ENCODE peak calls at places on chromosomes 13 and 19, in eight cellular contexts. C is CD8-positive, alpha-beta T cell; W is endodermal cell; M is cardiac fibroblast; R is tibial nerve; I is AG10803; D is thoracic aorta; Z is BJ. Q is an unnamed sample.

GRCh38 chr19:38839816-38840582 is 8.4 kb upstream of the ECH1 start:
- DNase-seq in M (no peak), D (no peak), I (no peak), Z (no peak), C (no peak), R (no peak), W (no peak), Q (no peak)

GRCh38 chr13:99384468-99384867 is 77.3 kb upstream of the GPR183 start:
- DNase-seq in W (peak; percentile 15), M (no peak), R (no peak), Z (no peak), D (no peak), I (no peak), C (peak; percentile 66), Q (no peak)

GRCh38 chr19:50447053-50447452 is 14.4 kb downstream of the MYBPC2 start:
- DNase-seq in I (no peak), C (no peak), D (no peak), Z (no peak), R (no peak), M (no peak), W (no peak), Q (no peak)

GRCh38 chr19:55877211-55877610 is 40.9 kb downstream of the NLRP4 start:
- DNase-seq in R (no peak), C (no peak), Z (no peak), M (no peak), I (no peak), W (no peak), D (no peak), Q (no peak)

GRCh38 chr13:27636624-27637288 is 15.1 kb downstream of the POLR1D start:
- DNase-seq in C (no peak), R (no peak), D (no peak), W (no peak), M (no peak), Z (no peak), I (no peak), Q (no peak)

GRCh38 chr13:100158569-100158968 is 69.7 kb downstream of the PCCA start:
- DNase-seq in D (no peak), I (no peak), R (no peak), W (no peak), C (no peak), M (no peak), Z (no peak), Q (no peak)

GRCh38 chr13:65300220-65300619 is 1929.9 kb downstream of the PCDH9 start:
- DNase-seq in C (no peak), R (no peak), M (no peak), Z (no peak), W (no peak), I (no peak), D (no peak), Q (no peak)

GRCh38 chr19:18729933-18730530 is 46.6 kb downstream of the CRTC1 start:
- DNase-seq in W (peak; percentile 47), I (no peak), C (no peak), M (no peak), D (no peak), R (no peak), Z (no peak), Q (no peak)

GRCh38 chr13:27395007-27395510 is 29.4 kb upstream of the GTF3A start:
- DNase-seq in R (no peak), Z (no peak), M (no peak), I (no peak), W (no peak), D (no peak), C (no peak), Q (no peak)

GRCh38 chr13:27997904-27998522 is 9.5 kb upstream of the URAD start:
- DNase-seq in W (peak; percentile 86), Z (no peak), I (peak; percentile 43), R (no peak), C (no peak), M (peak; percentile 52), D (no peak), Q (peak; percentile 7)

GRCh38 chr19:50854636-50855410 is at the start of gene KLK3:
- DNase-seq in R (no peak), W (no peak), D (no peak), Z (no peak), C (no peak), M (no peak), I (no peak), Q (no peak)

GRCh38 chr19:3375221-3376088 is 9.1 kb downstream of the NFIC start:
- DNase-seq in Z (no peak), C (no peak), I (peak; percentile 37), R (peak; percentile 86), D (peak; percentile 81), M (peak; percentile 87), W (peak; percentile 27), Q (no peak)

GRCh38 chr19:15123900-15124299 is 16.7 kb downstream of the SYDE1 start:
- DNase-seq in D (no peak), W (peak; percentile 33), R (no peak), Z (no peak), I (peak; percentile 29), M (peak; percentile 55), C (no peak), Q (no peak)

GRCh38 chr19:43812689-43813088 is 10.4 kb upstream of the LYPD5 start:
- DNase-seq in M (no peak), R (no peak), Z (no peak), D (no peak), I (no peak), W (no peak), C (no peak), Q (no peak)

GRCh38 chr19:15629003-15629880 is 11.5 kb upstream of the CYP4F3 start:
- DNase-seq in C (peak; percentile 98), R (peak; percentile 88), D (peak; percentile 38), M (peak; percentile 60), I (peak; percentile 42), W (peak; percentile 93), Z (no peak), Q (peak; percentile 12)

GRCh38 chr13:26112843-26113242 is 61.0 kb upstream of the SHISA2 start:
- DNase-seq in W (no peak), I (no peak), R (no peak), M (no peak), Z (no peak), D (no peak), C (no peak), Q (no peak)
- TF ChIP-seq CTCF in W (peak; percentile 80), I (peak; percentile 25), R (no peak), M (peak; percentile 19), Z (peak; percentile 18), D (no peak), C (no peak), Q (peak; percentile 17)

GRCh38 chr19:13024126-13024957 is 29.1 kb downstream of the NFIX start:
- DNase-seq in R (no peak), W (peak; percentile 60), Z (no peak), D (no peak), C (no peak), I (peak; percentile 38), M (peak; percentile 35), Q (no peak)

GRCh38 chr19:13023666-13024065 is 28.4 kb downstream of the NFIX start:
- DNase-seq in I (peak; percentile 59), C (no peak), W (no peak), M (peak; percentile 63), Z (no peak), R (no peak), D (no peak), Q (no peak)

GRCh38 chr19:13020002-13020414 is 24.7 kb downstream of the NFIX start:
- DNase-seq in M (no peak), I (no peak), C (no peak), Z (no peak), D (no peak), W (peak; percentile 81), R (no peak), Q (no peak)

GRCh38 chr19:13022859-13023636 is 27.8 kb downstream of the NFIX start:
- DNase-seq in R (peak; percentile 80), W (peak; percentile 71), D (no peak), C (no peak), Z (peak; percentile 89), M (peak; percentile 97), I (peak; percentile 99), Q (no peak)

DNA sequence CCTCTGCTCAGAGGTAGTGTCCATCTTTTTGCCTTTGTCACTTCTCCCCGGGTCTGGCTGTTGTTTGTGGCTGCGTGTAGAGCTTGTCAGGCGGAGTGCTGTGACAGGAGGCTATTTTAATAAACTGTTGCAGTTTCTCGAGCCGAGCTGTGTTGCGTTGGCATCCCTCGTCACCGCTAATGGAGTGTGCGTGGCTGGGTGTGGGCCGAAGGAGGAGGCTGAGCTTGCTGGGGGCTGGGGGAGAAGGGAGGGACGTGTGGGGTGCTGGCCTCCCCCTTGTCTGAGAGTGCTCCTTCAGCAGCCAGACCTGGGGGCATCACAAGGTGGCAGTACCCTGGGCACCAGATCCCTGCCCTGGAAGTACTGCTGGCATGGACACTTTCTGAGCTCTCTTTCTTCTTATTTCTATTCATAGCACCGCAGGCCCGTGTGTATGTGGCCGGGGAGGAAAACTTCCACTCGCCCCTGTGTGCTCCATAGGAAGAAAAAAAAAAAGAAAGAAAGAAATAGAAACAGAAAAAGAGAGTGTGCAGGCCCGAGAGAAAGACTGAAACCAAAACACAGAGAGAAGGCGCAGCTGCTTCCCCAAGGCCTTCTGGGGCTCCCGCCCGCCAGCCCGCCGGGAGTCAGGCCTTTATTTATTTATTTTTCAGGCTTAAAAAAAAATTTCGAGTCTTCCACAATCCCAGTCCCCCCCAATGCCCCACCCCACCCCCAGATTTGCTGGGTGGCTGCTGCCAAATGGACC is 27.0 kb downstream of the NFIX start:
- DNase-seq in W (no peak), R (no peak), M (peak; percentile 48), D (no peak), C (no peak), I (peak; percentile 75), Z (no peak), Q (peak; percentile 18)
- H3K4me3 ChIP-seq in W (no peak overlapping the region), R (peak overlapping the region; percentile 49), M (peak overlapping the region; percentile 59), D (peak overlapping the region; percentile 75), C (no peak overlapping the region), I (peak overlapping the region; percentile 87), Z (peak overlapping the region; percentile 17), Q (peak overlapping the region; percentile 36)

GRCh38 chr19:1773173-1773572 is 19.9 kb downstream of the ONECUT3 start:
- DNase-seq in W (no peak), C (no peak), I (peak; percentile 12), Z (peak; percentile 17), M (peak; percentile 17), D (no peak), R (no peak), Q (no peak)
- TF ChIP-seq CTCF in W (no peak), C (no peak), I (no peak), Z (no peak), M (no peak), D (no peak), R (no peak), Q (no peak)

GRCh38 chr19:28731113-28731512 is 481.8 kb downstream of the UQCRFS1 start:
- DNase-seq in W (no peak), C (no peak), D (no peak), M (no peak), Z (no peak), I (no peak), R (no peak), Q (no peak)

GRCh38 chr19:28726533-28726932 is 486.4 kb downstream of the UQCRFS1 start:
- DNase-seq in I (no peak), R (no peak), D (no peak), Z (no peak), W (no peak), M (no peak), C (no peak), Q (no peak)

GRCh38 chr19:28727133-28727834 is 485.7 kb downstream of the UQCRFS1 start:
- DNase-seq in W (peak; percentile 87), M (peak; percentile 27), I (no peak), D (no peak), C (peak; percentile 52), R (no peak), Z (no peak), Q (no peak)

GRCh38 chr19:28731577-28731976 is 481.4 kb downstream of the UQCRFS1 start:
- DNase-seq in R (no peak), D (no peak), Z (no peak), W (no peak), C (no peak), M (no peak), I (no peak), Q (no peak)

GRCh38 chr19:28727835-28728159 is 485.2 kb downstream of the UQCRFS1 start:
- DNase-seq in R (no peak), M (no peak), Z (no peak), I (no peak), D (no peak), W (no peak), C (no peak), Q (no peak)
- H3K4me3 ChIP-seq in R (peak overlapping the region; percentile 33), M (peak overlapping the region; percentile 26), Z (peak overlapping the region; percentile 45), I (no peak overlapping the region), D (no peak overlapping the region), W (peak overlapping the region; percentile 84), C (no peak overlapping the region), Q (no peak overlapping the region)